ENCODE peak calls at places on chromosome 7, in nine cellular contexts. E is H7, X is iris pigment epithelial cell, O is T-cell, M is RWPE1, Y is cerebellar cortex, Q is GM12865, L is activated T-cell treated with anti-CD3 and anti-CD28 coated beads for 1 hour, Z is posterior cingulate gyrus. P is an unnamed sample.

GRCh38 chr7:26375604-26376207 is 84.0 kb downstream of the SNX10 start:
- DNase-seq in E (no peak), X (no peak), O (no peak), M (no peak), Y (peak), Q (no peak), L (no peak), Z (no peak), P (no peak)

GRCh38 chr7:38630720-38631673 is at the start of gene AMPH:
- DNase-seq in E (peak), X (peak), O (no peak), M (no peak), Y (peak), Q (no peak), L (no peak), Z (peak), P (no peak)

GRCh38 chr7:37218956-37219355 is 229.7 kb downstream of the ELMO1 start:
- DNase-seq in E (peak), X (no peak), O (no peak), M (no peak), Y (no peak), Q (no peak), L (no peak), Z (no peak), P (no peak)

GRCh38 chr7:130441408-130441854 is 615 bp upstream of the CEP41 start:
- DNase-seq in E (peak), X (no peak), O (no peak), M (no peak), Y (peak), Q (peak), L (no peak), Z (no peak), P (peak)

GRCh38 chr7:124452176-124452575 is 313.4 kb downstream of the GPR37 start:
- DNase-seq in E (no peak), X (no peak), O (no peak), M (no peak), Y (no peak), Q (no peak), L (no peak), Z (no peak), P (no peak)

GRCh38 chr7:108178393-108178792 is 48.2 kb upstream of the LAMB4 start:
- DNase-seq in E (no peak), X (no peak), O (no peak), M (no peak), Y (no peak), Q (no peak), L (no peak), Z (no peak), P (no peak)

GRCh38 chr7:82091126-82091682 is 321.4 kb upstream of the HGF start:
- DNase-seq in E (no peak), X (no peak), O (no peak), M (no peak), Y (no peak), Q (no peak), L (no peak), Z (no peak), P (no peak)

GRCh38 chr7:101880536-101881443 is 63.4 kb downstream of the CUX1 start:
- DNase-seq in E (no peak), X (peak), O (no peak), M (peak), Y (peak), Q (no peak), L (no peak), Z (no peak), P (peak)

GRCh38 chr7:114842551-114843065 is 79.3 kb upstream of the MDFIC start:
- DNase-seq in E (peak), X (peak), O (no peak), M (no peak), Y (no peak), Q (no peak), L (no peak), Z (no peak), P (no peak)

GRCh38 chr7:84161398-84161797 is 33.2 kb downstream of the SEMA3A start:
- DNase-seq in E (no peak), X (no peak), O (no peak), M (no peak), Y (no peak), Q (no peak), L (no peak), Z (no peak), P (no peak)

GRCh38 chr7:14836571-14837189 is 65.9 kb downstream of the DGKB start:
- DNase-seq in E (peak), X (peak), O (no peak), M (peak), Y (peak), Q (no peak), L (no peak), Z (no peak), P (no peak)

GRCh38 chr7:90262438-90262837 is 17.5 kb downstream of the CFAP69 start:
- DNase-seq in E (no peak), X (peak), O (no peak), M (peak), Y (peak), Q (peak), L (no peak), Z (no peak), P (peak)

GRCh38 chr7:137169282-137169698 is 174.2 kb downstream of the PTN start:
- DNase-seq in E (peak), X (peak), O (no peak), M (peak), Y (peak), Q (peak), L (no peak), Z (peak), P (peak)

GRCh38 chr7:117902314-117902889 is 29.2 kb upstream of the CTTNBP2 start:
- DNase-seq in E (no peak), X (no peak), O (no peak), M (no peak), Y (no peak), Q (no peak), L (no peak), Z (no peak), P (no peak)

GRCh38 chr7:134836447-134836846 is 57.0 kb downstream of the CALD1 start:
- DNase-seq in E (no peak), X (peak), O (no peak), M (no peak), Y (no peak), Q (peak), L (no peak), Z (no peak), P (no peak)

GRCh38 chr7:5525271-5526189 is 101.9 kb upstream of the TNRC18 start:
- DNase-seq in E (peak), X (peak), O (no peak), M (no peak), Y (peak), Q (peak), L (peak), Z (no peak), P (peak)

GRCh38 chr7:112358456-112358855 is 91.8 kb upstream of the IFRD1 start:
- DNase-seq in E (no peak), X (no peak), O (no peak), M (peak), Y (no peak), Q (no peak), L (no peak), Z (no peak), P (no peak)

GRCh38 chr7:83271212-83272099 is 108.8 kb upstream of the PCLO start:
- DNase-seq in E (no peak), X (peak), O (no peak), M (peak), Y (peak), Q (peak), L (no peak), Z (no peak), P (no peak)

GRCh38 chr7:22589641-22590141 is 89.7 kb upstream of the STEAP1B start:
- DNase-seq in E (no peak), X (peak), O (no peak), M (no peak), Y (no peak), Q (no peak), L (no peak), Z (no peak), P (no peak)

GRCh38 chr7:12949060-12950045 is 261.9 kb downstream of the ARL4A start:
- DNase-seq in E (no peak), X (peak), O (no peak), M (no peak), Y (no peak), Q (no peak), L (no peak), Z (no peak), P (no peak)

GRCh38 chr7:7911339-7911738 is 57.3 kb upstream of the GLCCI1 start:
- DNase-seq in E (no peak), X (peak), O (no peak), M (peak), Y (no peak), Q (no peak), L (no peak), Z (no peak), P (no peak)

GRCh38 chr7:22219036-22219435 is 137.9 kb downstream of the RAPGEF5 start:
- DNase-seq in E (no peak), X (no peak), O (no peak), M (no peak), Y (no peak), Q (no peak), L (no peak), Z (peak), P (no peak)

GRCh38 chr7:47482013-47482761 is 99.7 kb downstream of the TNS3 start:
- DNase-seq in E (no peak), X (peak), O (no peak), M (peak), Y (no peak), Q (no peak), L (no peak), Z (no peak), P (no peak)

GRCh38 chr7:78605131-78605530 is 806.6 kb downstream of the PHTF2 start:
- DNase-seq in E (no peak), X (peak), O (no peak), M (no peak), Y (no peak), Q (no peak), L (no peak), Z (no peak), P (no peak)

GRCh38 chr7:45162311-45162845 is 4.8 kb downstream of the RAMP3 start:
- DNase-seq in E (no peak), X (no peak), O (no peak), M (no peak), Y (no peak), Q (no peak), L (no peak), Z (no peak), P (no peak)

GRCh38 chr7:105916603-105917002 is 40.2 kb upstream of the ATXN7L1 start:
- DNase-seq in E (no peak), X (peak), O (no peak), M (peak), Y (no peak), Q (no peak), L (no peak), Z (no peak), P (no peak)

GRCh38 chr7:63092951-63093350 is 905.7 kb upstream of the ZNF722 start:
- DNase-seq in E (no peak), X (no peak), O (no peak), M (no peak), Y (no peak), Q (no peak), L (no peak), Z (no peak), P (no peak)

GRCh38 chr7:155346285-155346684 is 48.6 kb downstream of the INSIG1 start:
- DNase-seq in E (no peak), X (no peak), O (no peak), M (no peak), Y (no peak), Q (no peak), L (no peak), Z (no peak), P (no peak)

GRCh38 chr7:108203433-108204002 is 73.4 kb upstream of the LAMB4 start:
- DNase-seq in E (no peak), X (no peak), O (no peak), M (no peak), Y (no peak), Q (peak), L (no peak), Z (no peak), P (no peak)

GRCh38 chr7:65722361-65722792 is 150.5 kb upstream of the VKORC1L1 start:
- DNase-seq in E (peak), X (peak), O (peak), M (peak), Y (peak), Q (peak), L (peak), Z (peak), P (peak)

GRCh38 chr7:141462958-141463357 is 88.3 kb upstream of the AGK start:
- DNase-seq in E (no peak), X (no peak), O (no peak), M (no peak), Y (peak), Q (no peak), L (no peak), Z (peak), P (no peak)

GRCh38 chr7:74083928-74084721 is 521 bp downstream of the LIMK1 start:
- DNase-seq in E (peak), X (peak), O (peak), M (peak), Y (no peak), Q (peak), L (no peak), Z (no peak), P (peak)

GRCh38 chr7:92778972-92779371 is 57.4 kb downstream of the CDK6 start:
- DNase-seq in E (no peak), X (peak), O (no peak), M (no peak), Y (no peak), Q (peak), L (no peak), Z (no peak), P (no peak)

GRCh38 chr7:96740130-96740529 is 30.5 kb upstream of the SEM1 start:
- DNase-seq in E (peak), X (no peak), O (no peak), M (no peak), Y (no peak), Q (no peak), L (no peak), Z (no peak), P (no peak)

GRCh38 chr7:31633894-31634494 is 53.0 kb upstream of the PPP1R17 start:
- DNase-seq in E (peak), X (peak), O (no peak), M (peak), Y (peak), Q (peak), L (no peak), Z (peak), P (peak)

GRCh38 chr7:45882465-45882810 is 5.8 kb upstream of the IGFBP1 start:
- DNase-seq in E (no peak), X (no peak), O (no peak), M (no peak), Y (no peak), Q (no peak), L (no peak), Z (no peak), P (no peak)

GRCh38 chr7:86904949-86905834 is 154.3 kb downstream of the ELAPOR2 start:
- DNase-seq in E (peak), X (peak), O (no peak), M (no peak), Y (peak), Q (peak), L (no peak), Z (peak), P (peak)

GRCh38 chr7:2063562-2064360 is 169.0 kb downstream of the MAD1L1 start:
- DNase-seq in E (peak), X (peak), O (no peak), M (peak), Y (no peak), Q (no peak), L (no peak), Z (peak), P (no peak)

GRCh38 chr7:13800694-13801448 is 188.6 kb downstream of the ETV1 start:
- DNase-seq in E (no peak), X (peak), O (no peak), M (peak), Y (peak), Q (no peak), L (no peak), Z (no peak), P (no peak)